ENCODE peak calls at places on chromosomes 4 and X, in six cellular contexts. One of them, this sample, is unnamed.

GRCh38 chrX:9746148-9746880 is 19.3 kb downstream of the GPR143 start:
- DNase-seq in prostate gland: no peak
- DNase-seq in HS-5: no peak
- DNase-seq in activated T-cell treated with anti-CD3 and anti-CD28 coated beads for 1 hour: no peak
- DNase-seq in germinal center: no peak
- DNase-seq in dermis microvascular lymphatic vessel endothelial cell: peak
- DNase-seq in this sample: no peak

GRCh38 chr4:55609393-55609821 is 17.4 kb upstream of the PDCL2 start:
- DNase-seq in dermis microvascular lymphatic vessel endothelial cell: no peak
- DNase-seq in germinal center: no peak
- DNase-seq in HS-5: peak
- DNase-seq in prostate gland: no peak
- DNase-seq in activated T-cell treated with anti-CD3 and anti-CD28 coated beads for 1 hour: no peak
- DNase-seq in this sample: no peak

GRCh38 chrX:56233682-56234081 is 1.5 kb downstream of the KLF8 start:
- DNase-seq in activated T-cell treated with anti-CD3 and anti-CD28 coated beads for 1 hour: no peak
- DNase-seq in germinal center: no peak
- DNase-seq in prostate gland: peak
- DNase-seq in HS-5: no peak
- DNase-seq in dermis microvascular lymphatic vessel endothelial cell: no peak
- DNase-seq in this sample: peak

GRCh38 chrX:80810365-80810978 is 795 bp upstream of the BRWD3 start:
- DNase-seq in HS-5: no peak
- DNase-seq in prostate gland: no peak
- DNase-seq in germinal center: no peak
- DNase-seq in activated T-cell treated with anti-CD3 and anti-CD28 coated beads for 1 hour: no peak
- DNase-seq in dermis microvascular lymphatic vessel endothelial cell: peak
- DNase-seq in this sample: peak

GRCh38 chr4:124278477-124278876 is 434.1 kb downstream of the ANKRD50 start:
- DNase-seq in prostate gland: no peak
- DNase-seq in activated T-cell treated with anti-CD3 and anti-CD28 coated beads for 1 hour: no peak
- DNase-seq in germinal center: no peak
- DNase-seq in dermis microvascular lymphatic vessel endothelial cell: no peak
- DNase-seq in HS-5: no peak
- DNase-seq in this sample: no peak

GRCh38 chrX:119698835-119699234 is 5.9 kb upstream of the SEPTIN6 start:
- DNase-seq in germinal center: no peak
- DNase-seq in HS-5: no peak
- DNase-seq in dermis microvascular lymphatic vessel endothelial cell: peak
- DNase-seq in activated T-cell treated with anti-CD3 and anti-CD28 coated beads for 1 hour: no peak
- DNase-seq in prostate gland: no peak
- DNase-seq in this sample: no peak

GRCh38 chr4:1746919-1747602 is 25.7 kb downstream of the TACC3 start:
- DNase-seq in prostate gland: no peak
- DNase-seq in HS-5: no peak
- DNase-seq in dermis microvascular lymphatic vessel endothelial cell: no peak
- DNase-seq in activated T-cell treated with anti-CD3 and anti-CD28 coated beads for 1 hour: no peak
- DNase-seq in germinal center: no peak
- DNase-seq in this sample: no peak

GRCh38 chrX:51215266-51215665 is 117.4 kb upstream of the NUDT10 start:
- DNase-seq in germinal center: no peak
- DNase-seq in prostate gland: no peak
- DNase-seq in activated T-cell treated with anti-CD3 and anti-CD28 coated beads for 1 hour: no peak
- DNase-seq in HS-5: no peak
- DNase-seq in dermis microvascular lymphatic vessel endothelial cell: peak
- DNase-seq in this sample: no peak

GRCh38 chrX:126238220-126238619 is 72.1 kb upstream of the DCAF12L2 start:
- DNase-seq in dermis microvascular lymphatic vessel endothelial cell: no peak
- DNase-seq in germinal center: no peak
- DNase-seq in prostate gland: no peak
- DNase-seq in HS-5: no peak
- DNase-seq in activated T-cell treated with anti-CD3 and anti-CD28 coated beads for 1 hour: no peak
- DNase-seq in this sample: no peak

GRCh38 chr4:109319684-109320083 is 17.2 kb upstream of the COL25A1 start:
- DNase-seq in dermis microvascular lymphatic vessel endothelial cell: no peak
- DNase-seq in activated T-cell treated with anti-CD3 and anti-CD28 coated beads for 1 hour: no peak
- DNase-seq in HS-5: no peak
- DNase-seq in prostate gland: no peak
- DNase-seq in germinal center: no peak
- DNase-seq in this sample: no peak

GRCh38 chr4:157043131-157043530 is 32.8 kb upstream of the GLRB start:
- DNase-seq in HS-5: peak
- DNase-seq in activated T-cell treated with anti-CD3 and anti-CD28 coated beads for 1 hour: no peak
- DNase-seq in germinal center: no peak
- DNase-seq in prostate gland: no peak
- DNase-seq in dermis microvascular lymphatic vessel endothelial cell: peak
- DNase-seq in this sample: no peak

GRCh38 chr4:54226399-54227260 is 2.5 kb upstream of the PDGFRA start:
- DNase-seq in prostate gland: no peak
- DNase-seq in HS-5: no peak
- DNase-seq in dermis microvascular lymphatic vessel endothelial cell: peak
- DNase-seq in activated T-cell treated with anti-CD3 and anti-CD28 coated beads for 1 hour: no peak
- DNase-seq in germinal center: no peak
- DNase-seq in this sample: peak

GRCh38 chr4:1192091-1192492 is 19.7 kb upstream of the SPON2 start:
- DNase-seq in prostate gland: peak
- DNase-seq in dermis microvascular lymphatic vessel endothelial cell: peak
- DNase-seq in germinal center: no peak
- DNase-seq in activated T-cell treated with anti-CD3 and anti-CD28 coated beads for 1 hour: no peak
- DNase-seq in HS-5: peak
- DNase-seq in this sample: no peak

GRCh38 chr4:24924309-24924781 is 11.5 kb upstream of the CCDC149 start:
- DNase-seq in activated T-cell treated with anti-CD3 and anti-CD28 coated beads for 1 hour: no peak
- DNase-seq in dermis microvascular lymphatic vessel endothelial cell: no peak
- DNase-seq in germinal center: no peak
- DNase-seq in prostate gland: no peak
- DNase-seq in HS-5: peak
- DNase-seq in this sample: no peak

GRCh38 chrX:71111851-71112468 is 583 bp upstream of the IL2RG start:
- DNase-seq in germinal center: no peak
- DNase-seq in dermis microvascular lymphatic vessel endothelial cell: no peak
- DNase-seq in activated T-cell treated with anti-CD3 and anti-CD28 coated beads for 1 hour: no peak
- DNase-seq in prostate gland: no peak
- DNase-seq in HS-5: no peak
- DNase-seq in this sample: no peak

GRCh38 chr4:178275671-178276360 is 833.6 kb upstream of the AGA start:
- DNase-seq in dermis microvascular lymphatic vessel endothelial cell: no peak
- DNase-seq in germinal center: no peak
- DNase-seq in prostate gland: no peak
- DNase-seq in activated T-cell treated with anti-CD3 and anti-CD28 coated beads for 1 hour: no peak
- DNase-seq in HS-5: no peak
- DNase-seq in this sample: no peak

GRCh38 chr4:114924311-114924710 is 189.1 kb downstream of the NDST4 start:
- DNase-seq in HS-5: no peak
- DNase-seq in germinal center: no peak
- DNase-seq in prostate gland: no peak
- DNase-seq in activated T-cell treated with anti-CD3 and anti-CD28 coated beads for 1 hour: no peak
- DNase-seq in dermis microvascular lymphatic vessel endothelial cell: no peak
- DNase-seq in this sample: no peak

GRCh38 chr4:134201216-134202098 is at the start of gene PABPC4L:
- DNase-seq in HS-5: no peak
- DNase-seq in prostate gland: peak
- DNase-seq in dermis microvascular lymphatic vessel endothelial cell: peak
- DNase-seq in germinal center: no peak
- DNase-seq in activated T-cell treated with anti-CD3 and anti-CD28 coated beads for 1 hour: no peak
- DNase-seq in this sample: no peak

GRCh38 chr4:86294883-86295282 is 65.0 kb downstream of the MAPK10 start:
- DNase-seq in prostate gland: no peak
- DNase-seq in activated T-cell treated with anti-CD3 and anti-CD28 coated beads for 1 hour: no peak
- DNase-seq in germinal center: peak
- DNase-seq in dermis microvascular lymphatic vessel endothelial cell: no peak
- DNase-seq in HS-5: no peak
- DNase-seq in this sample: no peak

This sample was measured in B cell.